ENCODE peak calls at places on chromosomes 4 and X, in ten cellular contexts. N is MM.1S, O is left lung, S is SK-N-SH, E is lower lobe of right lung, Y is body of pancreas, Z is uterus, I is sigmoid colon, G is gastrocnemius medialis, C is osteoblast. A is an unnamed sample. For H3K4me1, the result is how much of the 10 kb centered on the place peaks cover.

GRCh38 chr4:856468-856901 is 30.6 kb upstream of the CPLX1 start:
- DNase-seq in N (no peak), O (no peak), S (no peak), E (peak), Y (no peak), Z (no peak), I (no peak), G (no peak), C (peak), A (no peak)

GRCh38 chr4:60452259-60452658 is 747.9 kb upstream of the ADGRL3 start:
- DNase-seq in N (no peak), O (no peak), S (peak), E (no peak), Y (no peak), Z (no peak), I (no peak), G (no peak), C (no peak), A (no peak)

GRCh38 chrX:110541266-110541665 is 182.6 kb downstream of the RTL9 start:
- DNase-seq in N (no peak), O (no peak), S (no peak), E (no peak), Y (no peak), Z (no peak), I (no peak), G (no peak), C (no peak), A (no peak)

GRCh38 chrX:12685541-12685940 is 105.7 kb upstream of the PRPS2 start:
- DNase-seq in N (no peak), O (no peak), S (no peak), E (no peak), Y (no peak), Z (no peak), I (no peak), G (no peak), C (no peak), A (no peak)

GRCh38 chr4:25088342-25088952 is 57.7 kb upstream of the LGI2 start:
- DNase-seq in N (peak), O (no peak), S (peak), E (no peak), Y (no peak), Z (no peak), I (no peak), G (no peak), C (no peak), A (no peak)

GRCh38 chrX:15310117-15310516 is 5.3 kb downstream of the ASB11 start:
- DNase-seq in N (no peak), O (peak), S (no peak), E (no peak), Y (peak), Z (no peak), I (no peak), G (peak), C (no peak), A (peak)

GRCh38 chr4:168784786-168785461 is 225.1 kb downstream of the CBR4 start:
- DNase-seq in N (no peak), O (no peak), S (no peak), E (no peak), Y (peak), Z (no peak), I (no peak), G (no peak), C (no peak), A (no peak)

GRCh38 chr4:154018659-154019058 is 229.8 kb upstream of the SFRP2 start:
- DNase-seq in N (no peak), O (no peak), S (peak), E (no peak), Y (no peak), Z (no peak), I (no peak), G (no peak), C (no peak), A (no peak)

GRCh38 chr4:61923179-61923578 is 723.1 kb downstream of the ADGRL3 start:
- DNase-seq in N (no peak), O (no peak), S (no peak), E (no peak), Y (no peak), Z (no peak), I (no peak), G (no peak), C (no peak), A (no peak)

GRCh38 chr4:92012899-92013867 is 290.6 kb upstream of the GRID2 start:
- DNase-seq in N (no peak), O (no peak), S (no peak), E (no peak), Y (peak), Z (no peak), I (no peak), G (no peak), C (no peak), A (no peak)

GRCh38 chr4:48109413-48110263 is 24.4 kb downstream of the TXK start:
- DNase-seq in N (peak), O (no peak), S (peak), E (no peak), Y (no peak), Z (no peak), I (no peak), G (no peak), C (peak), A (no peak)

GRCh38 chrX:104310084-104310483 is 55.4 kb upstream of the ESX1 start:
- DNase-seq in N (no peak), O (no peak), S (peak), E (no peak), Y (no peak), Z (no peak), I (no peak), G (no peak), C (no peak), A (no peak)

GRCh38 chr4:145808021-145808650 is 128.2 kb downstream of the C4orf51 start:
- DNase-seq in N (no peak), O (no peak), S (peak), E (no peak), Y (no peak), Z (peak), I (no peak), G (no peak), C (peak), A (no peak)

GRCh38 chr4:53510981-53511380 is 80.3 kb downstream of the LNX1 start:
- DNase-seq in N (no peak), O (no peak), S (no peak), E (no peak), Y (no peak), Z (no peak), I (no peak), G (no peak), C (no peak), A (no peak)

GRCh38 chr4:48546336-48546735 is 56.3 kb downstream of the ZAR1 start:
- DNase-seq in N (peak), O (no peak), S (no peak), E (no peak), Y (no peak), Z (no peak), I (no peak), G (no peak), C (no peak), A (no peak)

GRCh38 chr4:180058731-180059215 is 2184.4 kb upstream of the TENM3 start:
- DNase-seq in N (peak), O (peak), S (peak), E (peak), Y (peak), Z (no peak), I (no peak), G (no peak), C (peak), A (no peak)

GRCh38 chrX:132092439-132093065 is 35.3 kb downstream of the FRMD7 start:
- DNase-seq in N (peak), O (peak), S (peak), E (peak), Y (peak), Z (peak), I (no peak), G (peak), C (peak), A (peak)

GRCh38 chr4:116881077-116881476 is 204.3 kb downstream of the TRAM1L1 start:
- DNase-seq in N (no peak), O (no peak), S (no peak), E (no peak), Y (no peak), Z (no peak), I (no peak), G (no peak), C (no peak), A (no peak)

GRCh38 chr4:169437299-169438047 is 166.7 kb upstream of the SH3RF1 start:
- DNase-seq in N (no peak), O (no peak), S (no peak), E (no peak), Y (no peak), Z (no peak), I (no peak), G (no peak), C (no peak), A (no peak)

DNA sequence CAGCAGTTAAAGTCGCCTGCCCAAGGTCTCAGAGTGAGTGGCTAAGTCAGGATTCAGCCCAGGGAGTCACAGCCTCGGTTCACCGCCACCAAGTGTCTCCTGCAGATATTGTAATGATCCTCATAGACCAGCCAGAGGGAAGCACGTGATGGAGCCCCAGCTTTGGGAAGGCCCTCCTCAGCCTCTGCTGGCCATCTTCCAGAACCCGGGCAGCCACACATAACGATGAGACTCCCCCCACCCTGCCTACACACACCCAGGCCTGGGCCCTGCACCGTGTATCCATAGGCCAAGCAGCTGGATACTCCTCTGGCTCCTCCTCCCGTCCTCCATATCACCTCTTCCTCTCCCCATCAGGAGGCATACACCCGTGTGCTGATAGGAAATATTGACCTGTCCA is 19.6 kb upstream of the SASH3 start:
- DNase-seq in N (no peak), O (no peak), S (no peak), E (no peak), Y (no peak), Z (no peak), I (no peak), G (no peak), C (no peak), A (no peak)
- H3K4me1 ChIP-seq in N (under half), O (under half), S (under half), E (under half), Y (under half), Z (under half), I (under half), G (under half), C (under half), A (under half)

GRCh38 chrX:153381684-153382532 is 19.2 kb downstream of the PNMA6E start:
- DNase-seq in N (no peak), O (no peak), S (peak), E (no peak), Y (peak), Z (no peak), I (no peak), G (no peak), C (peak), A (peak)
- TF ChIP-seq CTCF in N (peak), O (no peak), S (peak), E (no peak), Y (peak), Z (no peak), I (no peak), G (no peak), C (peak), A (no peak)

DNA sequence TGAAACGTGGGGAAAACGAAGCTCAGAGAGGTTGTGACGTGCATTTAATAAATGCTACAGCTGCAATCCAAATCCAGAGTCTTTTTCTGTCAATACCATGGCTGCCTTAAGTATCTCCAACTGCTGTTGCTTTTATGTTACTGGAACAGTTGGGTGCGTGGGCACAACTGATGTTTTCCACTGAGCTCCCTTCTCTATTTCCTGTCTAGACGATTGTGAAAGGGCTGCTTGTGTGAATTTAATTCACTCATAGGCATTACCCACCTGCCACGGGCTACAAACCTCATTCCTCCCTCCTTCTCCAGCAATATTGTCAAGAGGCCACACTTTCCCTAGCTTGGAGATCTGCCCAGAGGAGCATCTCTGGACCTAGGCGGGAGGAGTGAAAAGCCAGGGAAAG is 526.0 kb downstream of the MID1IP1 start:
- DNase-seq in N (no peak), O (no peak), S (no peak), E (no peak), Y (no peak), Z (no peak), I (no peak), G (no peak), C (no peak), A (no peak)
- H3K4me1 ChIP-seq in N (under half), O (under half), S (under half), E (under half), Y (under half), Z (under half), I (under half), G (under half), C (under half), A (under half)

DNA sequence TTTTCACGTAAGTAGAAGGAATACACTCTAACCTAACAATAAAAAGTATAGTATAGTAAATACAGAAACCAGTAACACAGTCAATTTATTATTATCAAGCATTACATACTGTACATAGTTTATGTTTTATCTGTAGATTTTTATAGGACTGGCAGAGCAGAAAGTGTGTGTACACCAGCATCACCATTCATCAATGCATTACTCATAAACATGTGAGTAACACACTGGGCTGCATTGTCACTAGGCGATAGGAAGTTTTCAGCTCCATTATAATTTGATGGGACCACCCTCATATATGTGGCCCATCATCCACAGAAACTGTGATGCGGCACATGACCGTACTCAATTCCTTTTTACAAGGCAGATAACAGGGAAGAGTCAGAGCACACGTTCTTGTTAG is 137.8 kb upstream of the RBPJ start:
- DNase-seq in N (no peak), O (no peak), S (no peak), E (no peak), Y (no peak), Z (no peak), I (no peak), G (no peak), C (peak), A (no peak)
- TF ChIP-seq CTCF in N (no peak), O (no peak), S (no peak), E (no peak), Y (no peak), Z (no peak), I (no peak), G (no peak), C (no peak), A (no peak)

GRCh38 chr4:2417196-2417764 is 1.2 kb downstream of the ZFYVE28 start:
- DNase-seq in N (no peak), O (no peak), S (peak), E (peak), Y (no peak), Z (no peak), I (no peak), G (no peak), C (peak), A (no peak)

GRCh38 chr4:2416564-2417195 is 1.8 kb downstream of the ZFYVE28 start:
- DNase-seq in N (no peak), O (no peak), S (peak), E (peak), Y (no peak), Z (no peak), I (no peak), G (no peak), C (peak), A (no peak)

GRCh38 chr4:2415213-2415612 is 3.2 kb downstream of the ZFYVE28 start:
- DNase-seq in N (no peak), O (no peak), S (no peak), E (no peak), Y (no peak), Z (no peak), I (no peak), G (no peak), C (no peak), A (no peak)

GRCh38 chr4:2417765-2418651 is at the start of gene ZFYVE28:
- DNase-seq in N (no peak), O (no peak), S (no peak), E (peak), Y (no peak), Z (no peak), I (no peak), G (no peak), C (peak), A (no peak)

GRCh38 chr4:2415881-2416563 is 2.4 kb downstream of the ZFYVE28 start:
- DNase-seq in N (no peak), O (no peak), S (no peak), E (no peak), Y (no peak), Z (no peak), I (no peak), G (no peak), C (no peak), A (no peak)
- H3K4me1 ChIP-seq in N (under half), O (under half), S (half or more), E (half or more), Y (under half), Z (under half), I (under half), G (under half), C (under half), A (under half)

GRCh38 chr4:10582966-10583365 is 101.6 kb downstream of the CLNK start:
- DNase-seq in N (no peak), O (no peak), S (no peak), E (no peak), Y (no peak), Z (no peak), I (no peak), G (no peak), C (no peak), A (no peak)

GRCh38 chr4:10581022-10581421 is 103.5 kb downstream of the CLNK start:
- DNase-seq in N (no peak), O (no peak), S (no peak), E (no peak), Y (no peak), Z (no peak), I (no peak), G (no peak), C (no peak), A (no peak)

GRCh38 chr4:10579700-10580099 is 104.9 kb downstream of the CLNK start:
- DNase-seq in N (no peak), O (no peak), S (no peak), E (no peak), Y (no peak), Z (no peak), I (no peak), G (no peak), C (no peak), A (no peak)

GRCh38 chr4:10584042-10584441 is 100.5 kb downstream of the CLNK start:
- DNase-seq in N (peak), O (peak), S (no peak), E (no peak), Y (no peak), Z (no peak), I (no peak), G (no peak), C (peak), A (no peak)

DNA sequence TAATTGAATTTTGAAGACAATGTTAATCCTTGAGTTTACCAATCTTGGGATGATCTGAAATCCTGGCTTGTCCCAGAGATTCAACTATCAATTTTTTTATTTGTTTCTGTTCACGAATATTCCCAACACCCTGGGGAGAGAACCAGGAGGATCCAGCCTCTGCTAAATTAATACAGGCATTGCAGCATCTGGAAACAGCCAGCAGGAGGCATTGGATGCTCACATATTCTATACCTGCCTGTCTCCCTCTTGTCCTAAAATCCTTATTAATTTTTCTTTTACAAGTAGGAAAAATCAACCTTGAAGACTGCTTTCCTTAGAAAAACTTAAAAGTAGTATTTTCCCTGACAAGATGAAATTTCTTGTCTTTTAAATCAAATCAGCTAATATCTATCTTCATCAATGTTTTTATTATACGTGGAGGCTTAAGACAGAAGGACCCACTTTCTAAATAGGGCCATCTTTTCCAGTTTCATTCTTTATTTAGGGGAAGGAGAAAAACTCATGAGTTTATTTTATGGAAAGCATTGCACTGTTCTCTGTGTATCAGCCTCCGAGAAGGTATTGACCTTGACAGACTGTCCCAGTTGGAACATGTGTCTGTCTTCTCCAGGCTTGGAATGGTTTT is 102.4 kb downstream of the CLNK start:
- DNase-seq in N (peak), O (no peak), S (peak), E (no peak), Y (peak), Z (no peak), I (no peak), G (no peak), C (no peak), A (peak)
- TF ChIP-seq CTCF in N (peak), O (peak), S (peak), E (peak), Y (peak), Z (peak), I (peak), G (peak), C (peak), A (peak)

GRCh38 chrX:19804168-19804567 is 83.2 kb downstream of the SH3KBP1 start:
- DNase-seq in N (no peak), O (no peak), S (no peak), E (no peak), Y (no peak), Z (no peak), I (no peak), G (no peak), C (no peak), A (no peak)
- H3K4me1 ChIP-seq in N (half or more), O (under half), S (under half), E (under half), Y (under half), Z (under half), I (under half), G (under half), C (under half), A (under half)

DNA sequence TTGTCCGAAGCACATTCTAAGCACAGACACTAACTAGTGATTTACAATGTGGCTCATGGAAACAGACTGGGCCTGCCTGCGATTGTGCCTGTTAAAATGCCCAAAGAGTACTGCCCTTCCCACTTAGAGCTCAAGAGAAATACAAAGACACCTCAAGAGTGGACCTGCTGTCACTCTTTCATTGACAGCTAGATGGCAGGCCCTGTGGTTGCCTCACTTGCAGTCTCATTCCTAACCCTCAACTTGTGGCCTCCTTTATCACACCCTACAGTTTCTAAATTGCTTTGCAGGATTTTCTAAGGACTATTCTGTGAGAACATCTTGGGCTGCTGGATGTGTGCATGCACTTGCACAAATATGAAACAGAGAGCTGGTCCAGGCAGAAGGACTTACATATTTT is 331.0 kb upstream of the EMCN start:
- DNase-seq in N (no peak), O (no peak), S (no peak), E (no peak), Y (no peak), Z (no peak), I (no peak), G (no peak), C (no peak), A (no peak)
- TF ChIP-seq CTCF in N (peak), O (no peak), S (no peak), E (no peak), Y (no peak), Z (no peak), I (no peak), G (no peak), C (peak), A (no peak)

A was measured in ovary.